ENCODE peak calls at places on chromosomes 1 and 21, in five cellular contexts. B is A549, E is mesenchymal stem cell, W is OCI-LY7, O is astrocyte. X is an unnamed sample.

GRCh38 chr1:27979151-27979858 is 19.5 kb downstream of the XKR8 start:
- DNase-seq in B (peak), E (peak), W (peak), O (peak), X (peak)

GRCh38 chr1:174191255-174191906 is 32.1 kb downstream of the RABGAP1L start:
- DNase-seq in B (peak), E (no peak), W (no peak), O (peak), X (peak)

GRCh38 chr1:2388004-2388913 is 3.1 kb downstream of the MORN1 start:
- DNase-seq in B (no peak), E (no peak), W (peak), O (no peak), X (peak)

GRCh38 chr1:10736623-10737267 is 59.7 kb downstream of the CASZ1 start:
- DNase-seq in B (no peak), E (no peak), W (no peak), O (no peak), X (no peak)

GRCh38 chr1:54614558-54614957 is 8.8 kb downstream of the FAM151A start:
- DNase-seq in B (no peak), E (no peak), W (no peak), O (no peak), X (peak)

GRCh38 chr1:236945002-236945401 is 59.2 kb downstream of the MT1HL1 start:
- DNase-seq in B (peak), E (no peak), W (no peak), O (no peak), X (no peak)

GRCh38 chr1:162502928-162503327 is 5.3 kb downstream of the UHMK1 start:
- DNase-seq in B (no peak), E (no peak), W (no peak), O (peak), X (peak)

GRCh38 chr1:34842952-34843371 is 16.6 kb downstream of the SMIM12 start:
- DNase-seq in B (no peak), E (no peak), W (no peak), O (no peak), X (no peak)

GRCh38 chr1:116534014-116534739 is 36.6 kb downstream of the CD58 start:
- DNase-seq in B (no peak), E (no peak), W (no peak), O (no peak), X (no peak)

GRCh38 chr1:53616511-53616910 is 122.5 kb downstream of the GLIS1 start:
- DNase-seq in B (no peak), E (no peak), W (no peak), O (no peak), X (no peak)

GRCh38 chr21:41283211-41283818 is 33.3 kb upstream of the FAM3B start:
- DNase-seq in B (peak), E (peak), W (peak), O (peak), X (peak)

GRCh38 chr1:156160744-156161181 is 7.4 kb downstream of the SEMA4A start:
- DNase-seq in B (no peak), E (peak), W (no peak), O (peak), X (peak)

GRCh38 chr1:173444757-173445156 is 32.4 kb upstream of the PRDX6 start:
- DNase-seq in B (no peak), E (no peak), W (peak), O (no peak), X (no peak)

GRCh38 chr1:158711098-158711497 is 9.4 kb downstream of the OR6K3 start:
- DNase-seq in B (no peak), E (no peak), W (no peak), O (no peak), X (no peak)

GRCh38 chr1:17539526-17540254 is at the start of gene ARHGEF10L:
- DNase-seq in B (no peak), E (peak), W (no peak), O (no peak), X (peak)

GRCh38 chr1:231691618-231692259 is 65.1 kb downstream of the DISC1 start:
- DNase-seq in B (peak), E (peak), W (no peak), O (peak), X (peak)

GRCh38 chr1:234295039-234295438 is 78.2 kb upstream of the COA6 start:
- DNase-seq in B (no peak), E (no peak), W (no peak), O (no peak), X (no peak)

GRCh38 chr1:162561616-162562451 is at the start of gene UAP1:
- DNase-seq in B (no peak), E (no peak), W (peak), O (no peak), X (peak)

GRCh38 chr1:21508580-21509350 is 458 bp upstream of the ALPL start:
- DNase-seq in B (peak), E (peak), W (peak), O (no peak), X (peak)

GRCh38 chr1:186930248-186930647 is 101.5 kb downstream of the PLA2G4A start:
- DNase-seq in B (no peak), E (no peak), W (no peak), O (peak), X (no peak)

GRCh38 chr1:9482816-9483572 is 56.3 kb upstream of the SLC25A33 start:
- DNase-seq in B (no peak), E (no peak), W (no peak), O (no peak), X (no peak)

GRCh38 chr1:12112711-12113161 is 49.6 kb downstream of the TNFRSF8 start:
- DNase-seq in B (no peak), E (peak), W (no peak), O (peak), X (peak)

GRCh38 chr1:210291786-210292275 is 36.9 kb upstream of the HHAT start:
- DNase-seq in B (no peak), E (peak), W (no peak), O (peak), X (no peak)

GRCh38 chr1:15088146-15089025 is 65.2 kb upstream of the TMEM51 start:
- DNase-seq in B (no peak), E (peak), W (no peak), O (peak), X (peak)

GRCh38 chr1:221089273-221089672 is 210.0 kb downstream of the HLX start:
- DNase-seq in B (peak), E (peak), W (no peak), O (peak), X (peak)

GRCh38 chr1:174448964-174449363 is 1.2 kb downstream of the GPR52 start:
- DNase-seq in B (no peak), E (no peak), W (no peak), O (peak), X (no peak)

GRCh38 chr21:37006521-37007291 is at the start of gene RIPPLY3:
- DNase-seq in B (peak), E (peak), W (no peak), O (peak), X (peak)

GRCh38 chr1:170623171-170623570 is 40.8 kb upstream of the PRRX1 start:
- DNase-seq in B (peak), E (peak), W (no peak), O (peak), X (peak)

GRCh38 chr1:107220036-107220435 is 79.2 kb downstream of the NTNG1 start:
- DNase-seq in B (no peak), E (no peak), W (no peak), O (peak), X (no peak)

GRCh38 chr1:176837708-176838107 is 326.8 kb downstream of the ASTN1 start:
- DNase-seq in B (no peak), E (no peak), W (no peak), O (no peak), X (no peak)

GRCh38 chr1:93692983-93693591 is 11.4 kb upstream of the BCAR3 start:
- DNase-seq in B (peak), E (peak), W (peak), O (peak), X (peak)

GRCh38 chr1:186722711-186723309 is 42.6 kb upstream of the PTGS2 start:
- DNase-seq in B (peak), E (peak), W (peak), O (no peak), X (no peak)

GRCh38 chr1:180953791-180954721 is 41.4 kb downstream of the KIAA1614 start:
- DNase-seq in B (peak), E (peak), W (peak), O (peak), X (peak)

GRCh38 chr1:155976062-155976912 is 2.1 kb downstream of the ARHGEF2 start:
- DNase-seq in B (peak), E (peak), W (no peak), O (peak), X (peak)

GRCh38 chr1:92599184-92599583 is 112.5 kb upstream of the GFI1 start:
- DNase-seq in B (peak), E (peak), W (peak), O (peak), X (peak)

GRCh38 chr1:92601044-92601443 is 114.3 kb upstream of the GFI1 start:
- DNase-seq in B (no peak), E (no peak), W (no peak), O (no peak), X (no peak)
- H3K4me2 ChIP-seq in B (no peak), E (no peak), W (no peak), O (no peak), X (no peak)

GRCh38 chr1:239952348-239953307 is 139.1 kb upstream of the FMN2 start:
- DNase-seq in B (peak), E (peak), W (no peak), O (no peak), X (no peak)
- H3K4me2 ChIP-seq in B (no peak), E (no peak), W (no peak), O (no peak), X (no peak)

DNA sequence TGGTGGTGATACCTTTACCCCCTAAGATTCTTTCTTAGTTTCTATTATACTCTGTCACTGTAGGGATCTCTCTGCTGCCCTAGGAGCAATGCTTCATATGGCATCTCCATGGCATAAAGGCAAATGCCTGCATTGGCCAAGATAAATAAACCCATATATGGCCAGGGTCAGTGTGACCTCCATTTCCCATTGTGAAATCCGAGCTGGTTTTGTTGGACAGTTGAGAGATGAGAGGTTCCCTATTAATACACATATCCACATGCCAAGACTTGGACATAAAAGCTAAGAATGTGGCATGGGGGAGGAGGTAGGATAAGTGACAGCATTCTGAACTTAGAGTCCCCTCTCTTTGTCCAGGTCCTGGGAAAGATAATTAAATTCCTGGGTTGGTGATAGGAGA is 1.4 kb downstream of the TPM3 start:
- DNase-seq in B (no peak), E (peak), W (no peak), O (no peak), X (peak)
- H3K4me2 ChIP-seq in B (no peak), E (no peak), W (no peak), O (no peak), X (peak)

GRCh38 chr1:103129255-103129654 is 20.9 kb upstream of the COL11A1 start:
- DNase-seq in B (no peak), E (peak), W (no peak), O (peak), X (peak)

GRCh38 chr1:103125219-103125618 is 16.9 kb upstream of the COL11A1 start:
- DNase-seq in B (no peak), E (no peak), W (no peak), O (no peak), X (no peak)

GRCh38 chr1:103129796-103130195 is 21.5 kb upstream of the COL11A1 start:
- DNase-seq in B (no peak), E (no peak), W (no peak), O (no peak), X (no peak)
- H3K4me2 ChIP-seq in B (no peak), E (no peak), W (no peak), O (no peak), X (peak)